ENCODE peak calls at places on chromosome 15, in seven cellular contexts. A, H, S, B, T, J and K are unnamed samples.

GRCh38 chr15:69789648-69790393 is 307.9 kb downstream of the TLE3 start:
- DNase-seq in A (no peak), H (no peak), S (no peak), B (no peak), T (no peak), J (no peak), K (no peak)

GRCh38 chr15:74863239-74864056 is 9.7 kb downstream of the SCAMP2 start:
- DNase-seq in A (no peak), H (no peak), S (no peak), B (no peak), T (no peak), J (no peak), K (peak)

GRCh38 chr15:68354923-68355322 is 77.0 kb downstream of the ITGA11 start:
- DNase-seq in A (no peak), H (no peak), S (no peak), B (no peak), T (no peak), J (no peak), K (no peak)

GRCh38 chr15:56168394-56168793 is 75.3 kb downstream of the RFX7 start:
- DNase-seq in A (no peak), H (no peak), S (no peak), B (no peak), T (no peak), J (no peak), K (peak)

GRCh38 chr15:37101634-37102314 is 1.4 kb upstream of the MEIS2 start:
- DNase-seq in A (no peak), H (peak), S (peak), B (no peak), T (peak), J (no peak), K (no peak)

GRCh38 chr15:79401301-79401700 is 30.8 kb upstream of the MINAR1 start:
- DNase-seq in A (no peak), H (no peak), S (no peak), B (no peak), T (no peak), J (no peak), K (no peak)

GRCh38 chr15:58165661-58166060 is 27.5 kb downstream of the AQP9 start:
- DNase-seq in A (no peak), H (no peak), S (no peak), B (no peak), T (no peak), J (no peak), K (no peak)

GRCh38 chr15:40471105-40471777 is 457 bp downstream of the CHST14 start:
- DNase-seq in A (no peak), H (peak), S (peak), B (no peak), T (no peak), J (peak), K (no peak)

GRCh38 chr15:64246364-64247189 is 83.8 kb upstream of the PPIB start:
- DNase-seq in A (no peak), H (no peak), S (peak), B (no peak), T (no peak), J (no peak), K (peak)

GRCh38 chr15:82892541-82892940 is 60.0 kb downstream of the HOMER2 start:
- DNase-seq in A (no peak), H (no peak), S (no peak), B (no peak), T (no peak), J (no peak), K (no peak)

GRCh38 chr15:95111969-95112368 is 880.6 kb downstream of the MCTP2 start:
- DNase-seq in A (no peak), H (no peak), S (no peak), B (no peak), T (no peak), J (no peak), K (no peak)

GRCh38 chr15:70486451-70487379 is 276.6 kb downstream of the UACA start:
- DNase-seq in A (peak), H (no peak), S (no peak), B (no peak), T (no peak), J (no peak), K (no peak)

GRCh38 chr15:22735781-22736180 is 50.7 kb upstream of the NIPA1 start:
- DNase-seq in A (no peak), H (no peak), S (no peak), B (no peak), T (no peak), J (no peak), K (no peak)

GRCh38 chr15:91857772-91858171 is 4.3 kb downstream of the SLCO3A1 start:
- DNase-seq in A (peak), H (no peak), S (no peak), B (no peak), T (peak), J (no peak), K (no peak)